ENCODE peak calls at places on chromosome 7, in seven cellular contexts. P, U, S, Z, F, J and B are unnamed samples.

GRCh38 chr7:114070246-114070645 is 151.4 kb upstream of the PPP1R3A start:
- DNase-seq in J (no peak), F (no peak), S (no peak), P (no peak), Z (no peak), U (no peak), B (no peak)

GRCh38 chr7:946256-946996 is 8.1 kb downstream of the ADAP1 start:
- DNase-seq in U (no peak), S (no peak), F (no peak), J (no peak), P (no peak), Z (no peak), B (no peak)

GRCh38 chr7:89623018-89623672 is 531.1 kb upstream of the STEAP1 start:
- DNase-seq in F (no peak), Z (no peak), S (no peak), J (peak), P (peak), U (no peak), B (peak)

GRCh38 chr7:158581440-158582088 is 6.1 kb downstream of the PTPRN2 start:
- DNase-seq in P (no peak), J (no peak), U (no peak), S (no peak), Z (no peak), F (no peak), B (no peak)

GRCh38 chr7:29806131-29806792 is at the start of gene WIPF3:
- DNase-seq in Z (peak), S (peak), U (no peak), F (no peak), P (peak), J (peak), B (peak)

GRCh38 chr7:4093492-4093891 is 588.6 kb upstream of the FOXK1 start:
- DNase-seq in Z (no peak), S (no peak), J (no peak), F (no peak), P (no peak), U (no peak), B (no peak)

GRCh38 chr7:44184874-44185446 is 4.3 kb downstream of the GCK start:
- DNase-seq in P (no peak), F (no peak), U (no peak), S (no peak), Z (no peak), J (no peak), B (no peak)

GRCh38 chr7:22137466-22137865 is 191.8 kb upstream of the CDCA7L start:
- DNase-seq in J (no peak), P (no peak), Z (no peak), F (no peak), U (peak), S (no peak), B (no peak)

GRCh38 chr7:107998660-107999480 is 4.1 kb downstream of the LAMB1 start:
- DNase-seq in P (no peak), S (no peak), U (no peak), J (no peak), F (no peak), Z (no peak), B (no peak)

GRCh38 chr7:50798126-50798525 is 15.4 kb upstream of the GRB10 start:
- DNase-seq in S (no peak), F (no peak), U (no peak), Z (no peak), P (no peak), J (no peak), B (no peak)

GRCh38 chr7:154627571-154628290 is 375.2 kb downstream of the PAXIP1 start:
- DNase-seq in U (no peak), J (no peak), S (no peak), P (no peak), Z (no peak), F (no peak), B (no peak)

GRCh38 chr7:40019558-40019957 is 69.5 kb downstream of the CDK13 start:
- DNase-seq in J (no peak), Z (no peak), U (no peak), S (no peak), F (no peak), P (no peak), B (no peak)

GRCh38 chr7:99326408-99326782 is 697 bp downstream of the ARPC1A start:
- DNase-seq in U (no peak), J (no peak), P (no peak), Z (no peak), F (no peak), S (no peak), B (no peak)

GRCh38 chr7:100626530-100627237 is 14.3 kb downstream of the MOSPD3 start:
- DNase-seq in P (peak), J (peak), U (peak), S (peak), Z (peak), F (peak), B (peak)

GRCh38 chr7:111920329-111920728 is 285.9 kb downstream of the DOCK4 start:
- DNase-seq in F (no peak), Z (no peak), S (no peak), J (no peak), P (no peak), U (no peak), B (no peak)

GRCh38 chr7:26398436-26399308 is 107.0 kb downstream of the SNX10 start:
- DNase-seq in S (peak), Z (peak), J (peak), U (no peak), F (peak), P (peak), B (peak)

GRCh38 chr7:151663382-151664100 is 143.8 kb upstream of the RHEB start:
- DNase-seq in S (no peak), F (peak), P (no peak), Z (no peak), U (no peak), J (peak), B (no peak)

GRCh38 chr7:44060948-44061644 is 4.3 kb downstream of the PGAM2 start:
- DNase-seq in J (no peak), P (no peak), U (no peak), S (peak), F (peak), Z (no peak), B (no peak)

GRCh38 chr7:69564454-69565417 is 33.5 kb upstream of the AUTS2 start:
- DNase-seq in S (peak), Z (peak), U (no peak), J (no peak), P (no peak), F (no peak), B (no peak)

GRCh38 chr7:32119790-32120196 is 49.6 kb upstream of the PDE1C start:
- DNase-seq in J (peak), U (no peak), F (no peak), Z (no peak), S (no peak), P (no peak), B (no peak)

GRCh38 chr7:74043523-74043951 is 15.6 kb downstream of the ELN start:
- DNase-seq in S (no peak), U (peak), P (no peak), Z (no peak), J (peak), F (no peak), B (no peak)

GRCh38 chr7:2520131-2520807 is 695 bp downstream of the LFNG start:
- DNase-seq in F (no peak), J (peak), Z (no peak), U (no peak), S (no peak), P (no peak), B (no peak)
- TF ChIP-seq CTCF in F (no peak), J (peak), Z (no peak), U (peak), S (peak), P (peak), B (no peak)

GRCh38 chr7:101814996-101815825 is 2.2 kb upstream of the CUX1 start:
- DNase-seq in F (peak), Z (peak), J (peak), U (no peak), P (no peak), S (peak), B (peak)
- TF ChIP-seq CTCF in F (no peak), Z (no peak), J (peak), U (peak), P (peak), S (no peak), B (peak)

GRCh38 chr7:17446340-17446739 is 147.9 kb downstream of the AHR start:
- DNase-seq in U (no peak), Z (no peak), F (no peak), P (no peak), S (peak), J (no peak), B (no peak)
- TF ChIP-seq CTCF in U (no peak), Z (no peak), F (no peak), P (no peak), S (no peak), J (no peak), B (no peak)

GRCh38 chr7:37282093-37282444 is 166.6 kb downstream of the ELMO1 start:
- DNase-seq in S (no peak), U (no peak), J (no peak), F (no peak), Z (no peak), P (no peak), B (no peak)

GRCh38 chr7:37275086-37275485 is 173.6 kb downstream of the ELMO1 start:
- DNase-seq in Z (no peak), P (no peak), U (no peak), J (no peak), S (no peak), F (no peak), B (no peak)

GRCh38 chr7:37273891-37274290 is 174.8 kb downstream of the ELMO1 start:
- DNase-seq in Z (no peak), S (no peak), U (no peak), F (no peak), J (no peak), P (no peak), B (no peak)

GRCh38 chr7:37281368-37282092 is 167.1 kb downstream of the ELMO1 start:
- DNase-seq in F (no peak), Z (no peak), U (no peak), S (no peak), P (no peak), J (no peak), B (no peak)

DNA sequence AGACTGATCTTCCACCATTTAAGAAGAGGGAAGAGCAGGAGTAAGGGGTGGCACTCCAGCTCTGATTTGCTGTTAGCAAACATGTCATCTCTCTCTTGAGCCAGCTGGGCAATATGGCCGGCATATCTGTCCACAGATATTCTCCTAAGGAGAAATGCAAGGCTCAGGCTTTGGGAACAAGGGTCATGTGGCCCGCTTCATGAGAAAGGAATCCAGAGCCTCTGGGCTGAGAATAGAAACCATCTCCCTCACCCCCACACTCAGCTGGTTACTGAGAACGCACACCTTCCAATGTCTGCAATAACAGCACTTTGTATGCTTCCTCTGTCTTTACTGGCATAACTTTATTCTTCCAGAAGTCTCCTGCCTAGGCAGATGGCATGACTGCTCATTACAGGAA is 171.2 kb downstream of the ELMO1 start:
- DNase-seq in P (no peak), Z (no peak), S (no peak), J (no peak), F (no peak), U (no peak), B (no peak)
- TF ChIP-seq CTCF in P (no peak), Z (no peak), S (no peak), J (no peak), F (no peak), U (no peak), B (no peak)